ENCODE peak calls at places on chromosome 6, in five cellular contexts. I is WERI-Rb-1; G is tibial nerve; J is body of pancreas; F is CD8-positive, alpha-beta memory T cell. T is an unnamed sample.

GRCh38 chr6:119591235-119591634 is 241.7 kb upstream of the MAN1A1 start:
- DNase-seq in I (no peak), G (no peak), J (no peak), F (no peak), T (no peak)

GRCh38 chr6:154466139-154466538 is 44.3 kb downstream of the CNKSR3 start:
- DNase-seq in I (no peak), G (no peak), J (no peak), F (no peak), T (no peak)

GRCh38 chr6:110547266-110547964 is 71.0 kb upstream of the SLC22A16 start:
- DNase-seq in I (no peak), G (no peak), J (no peak), F (no peak), T (no peak)

GRCh38 chr6:61867635-61868034 is 418.4 kb downstream of the KHDRBS2 start:
- DNase-seq in I (no peak), G (no peak), J (no peak), F (no peak), T (no peak)

GRCh38 chr6:120606743-120607142 is 727.5 kb downstream of the TBC1D32 start:
- DNase-seq in I (no peak), G (no peak), J (no peak), F (no peak), T (no peak)

GRCh38 chr6:75306074-75306473 is 21.5 kb upstream of the TMEM30A start:
- DNase-seq in I (no peak), G (no peak), J (no peak), F (no peak), T (no peak)

GRCh38 chr6:116111552-116112528 is 11.2 kb downstream of the NT5DC1 start:
- DNase-seq in I (peak), G (no peak), J (peak), F (no peak), T (no peak)

GRCh38 chr6:51350308-51350904 is 531.7 kb downstream of the TFAP2B start:
- DNase-seq in I (no peak), G (no peak), J (no peak), F (no peak), T (no peak)

GRCh38 chr6:132763269-132763668 is 5.6 kb upstream of the VNN2 start:
- DNase-seq in I (no peak), G (no peak), J (no peak), F (peak), T (no peak)

GRCh38 chr6:140082867-140083297 is 708.4 kb upstream of the CITED2 start:
- DNase-seq in I (no peak), G (no peak), J (no peak), F (no peak), T (no peak)

GRCh38 chr6:77457720-77458349 is 5.5 kb downstream of the HTR1B start:
- DNase-seq in I (peak), G (peak), J (peak), F (no peak), T (no peak)

GRCh38 chr6:156719720-156720563 is 57.2 kb upstream of the ARID1B start:
- DNase-seq in I (no peak), G (peak), J (peak), F (peak), T (peak)

GRCh38 chr6:156717542-156717941 is 59.6 kb upstream of the ARID1B start:
- DNase-seq in I (no peak), G (no peak), J (no peak), F (no peak), T (no peak)

GRCh38 chr6:156720739-156721714 is 56.2 kb upstream of the ARID1B start:
- DNase-seq in I (peak), G (no peak), J (peak), F (no peak), T (no peak)

GRCh38 chr6:156718647-156719394 is 58.4 kb upstream of the ARID1B start:
- DNase-seq in I (no peak), G (no peak), J (peak), F (no peak), T (no peak)

GRCh38 chr6:156719395-156719719 is 57.8 kb upstream of the ARID1B start:
- DNase-seq in I (no peak), G (no peak), J (no peak), F (no peak), T (no peak)
- H3K27ac ChIP-seq in I (no peak), G (peak), J (peak), F (peak), T (peak)

GRCh38 chr6:41690541-41691330 is 44.7 kb downstream of the TFEB start:
- DNase-seq in I (no peak), G (no peak), J (no peak), F (no peak), T (no peak)

GRCh38 chr6:41692080-41692675 is 43.2 kb downstream of the TFEB start:
- DNase-seq in I (no peak), G (no peak), J (no peak), F (no peak), T (no peak)

GRCh38 chr6:41693281-41693838 is 42.0 kb downstream of the TFEB start:
- DNase-seq in I (no peak), G (no peak), J (no peak), F (no peak), T (peak)

GRCh38 chr6:41692735-41693134 is 42.7 kb downstream of the TFEB start:
- DNase-seq in I (no peak), G (no peak), J (no peak), F (no peak), T (no peak)

DNA sequence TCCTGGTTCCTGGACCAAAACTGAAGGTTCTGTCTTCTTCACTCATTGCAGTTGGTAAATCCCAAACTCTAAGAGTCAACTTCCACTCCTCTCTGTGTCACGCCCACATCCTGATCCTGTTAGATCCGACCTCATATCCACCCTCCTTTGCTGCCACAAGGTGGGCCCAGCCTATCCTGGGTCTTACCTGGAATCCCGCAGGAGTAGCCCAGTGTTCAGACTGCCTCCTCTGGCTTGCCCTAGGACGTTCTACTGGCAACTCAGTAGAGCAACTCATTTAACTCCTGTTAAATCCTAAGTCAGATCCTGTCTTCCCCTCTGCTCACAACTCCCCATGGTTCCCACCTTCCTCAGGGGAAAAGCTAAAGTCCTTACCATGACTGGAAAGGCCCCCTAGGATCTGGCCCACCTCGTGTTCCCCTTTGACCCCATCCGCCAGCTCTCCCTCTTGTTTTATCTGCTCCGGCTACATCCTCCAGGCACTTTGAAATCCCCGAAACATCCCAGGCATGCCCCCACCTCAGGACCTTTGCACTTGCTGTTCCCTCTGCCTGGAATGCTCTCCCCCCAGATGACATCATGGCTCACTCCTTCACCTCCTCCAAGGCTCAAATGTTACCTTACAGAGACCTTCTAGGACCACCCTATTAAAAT is 43.9 kb downstream of the TFEB start:
- DNase-seq in I (no peak), G (no peak), J (no peak), F (no peak), T (no peak)
- H3K27ac ChIP-seq in I (no peak), G (peak), J (no peak), F (no peak), T (peak)

DNA sequence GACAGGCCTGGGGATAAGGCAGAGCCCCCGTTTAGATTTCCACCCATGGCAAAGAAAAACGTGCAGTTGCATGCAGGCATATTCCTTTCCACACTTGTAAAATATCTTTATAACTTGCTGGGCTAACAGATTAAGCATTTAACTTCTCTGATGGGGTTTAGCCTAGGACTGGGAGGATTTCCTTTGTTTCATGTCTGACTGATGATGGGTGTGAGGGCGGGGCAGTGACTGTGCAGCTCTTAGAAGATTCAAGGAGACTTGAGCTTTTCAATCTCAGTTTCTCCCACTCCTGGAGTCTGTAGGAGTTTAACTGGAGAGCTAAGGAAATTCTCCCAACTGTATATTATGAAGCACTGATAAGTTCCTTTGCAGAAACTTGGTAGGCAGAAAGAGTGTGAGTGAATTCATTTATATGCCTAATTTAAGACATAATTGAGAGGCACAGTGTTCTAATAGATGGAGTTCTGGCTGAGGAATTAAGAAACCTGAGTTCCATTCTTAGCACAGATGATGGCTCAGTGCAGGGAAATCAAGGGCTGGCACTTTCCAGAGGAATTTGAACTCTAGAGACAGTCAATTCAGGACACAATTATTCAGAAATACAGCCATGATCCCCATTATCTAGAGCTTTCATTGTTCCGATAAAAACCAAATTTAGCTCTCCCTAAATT is 214.6 kb upstream of the CNR1 start:
- DNase-seq in I (peak), G (no peak), J (no peak), F (no peak), T (no peak)
- H3K27ac ChIP-seq in I (no peak), G (peak), J (no peak), F (no peak), T (no peak)

GRCh38 chr6:24923885-24924401 is 11.8 kb downstream of the RIPOR2 start:
- DNase-seq in I (no peak), G (no peak), J (no peak), F (no peak), T (no peak)
- H3K27ac ChIP-seq in I (no peak), G (no peak), J (no peak), F (no peak), T (no peak)

GRCh38 chr6:33841070-33841469 is 37.3 kb upstream of the MLN start:
- DNase-seq in I (no peak), G (no peak), J (no peak), F (no peak), T (no peak)

GRCh38 chr6:33838979-33839378 is 35.2 kb upstream of the MLN start:
- DNase-seq in I (no peak), G (no peak), J (no peak), F (no peak), T (no peak)

GRCh38 chr6:33841868-33842267 is 38.1 kb upstream of the MLN start:
- DNase-seq in I (no peak), G (no peak), J (no peak), F (no peak), T (no peak)

GRCh38 chr6:33839399-33840063 is 35.7 kb upstream of the MLN start:
- DNase-seq in I (peak), G (no peak), J (no peak), F (no peak), T (no peak)

GRCh38 chr6:33840064-33840926 is 36.5 kb upstream of the MLN start:
- DNase-seq in I (peak), G (no peak), J (no peak), F (no peak), T (no peak)
- H3K27ac ChIP-seq in I (peak), G (no peak), J (no peak), F (peak), T (no peak)

DNA sequence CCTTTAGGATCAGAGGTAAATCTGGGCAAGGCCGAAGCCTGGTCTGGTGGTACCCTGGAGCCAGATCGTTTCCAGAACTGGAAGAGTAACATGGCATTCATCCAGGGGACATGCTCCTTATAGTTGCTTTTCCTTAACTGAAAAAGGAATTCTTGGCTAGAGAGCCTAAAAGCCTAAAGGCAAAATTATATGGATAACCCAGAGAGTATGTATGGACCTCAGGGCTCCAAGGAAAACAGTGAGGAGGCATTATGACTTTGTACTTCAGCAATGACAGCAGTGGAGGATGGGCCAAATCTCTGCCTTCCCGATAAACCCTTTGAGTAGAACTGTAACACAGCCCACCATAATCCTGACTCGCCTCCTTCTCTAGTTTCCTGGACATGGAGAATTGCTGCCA is 29.3 kb downstream of the ARHGAP18 start:
- DNase-seq in I (no peak), G (no peak), J (no peak), F (no peak), T (no peak)
- H3K27ac ChIP-seq in I (no peak), G (peak), J (peak), F (no peak), T (no peak)

DNA sequence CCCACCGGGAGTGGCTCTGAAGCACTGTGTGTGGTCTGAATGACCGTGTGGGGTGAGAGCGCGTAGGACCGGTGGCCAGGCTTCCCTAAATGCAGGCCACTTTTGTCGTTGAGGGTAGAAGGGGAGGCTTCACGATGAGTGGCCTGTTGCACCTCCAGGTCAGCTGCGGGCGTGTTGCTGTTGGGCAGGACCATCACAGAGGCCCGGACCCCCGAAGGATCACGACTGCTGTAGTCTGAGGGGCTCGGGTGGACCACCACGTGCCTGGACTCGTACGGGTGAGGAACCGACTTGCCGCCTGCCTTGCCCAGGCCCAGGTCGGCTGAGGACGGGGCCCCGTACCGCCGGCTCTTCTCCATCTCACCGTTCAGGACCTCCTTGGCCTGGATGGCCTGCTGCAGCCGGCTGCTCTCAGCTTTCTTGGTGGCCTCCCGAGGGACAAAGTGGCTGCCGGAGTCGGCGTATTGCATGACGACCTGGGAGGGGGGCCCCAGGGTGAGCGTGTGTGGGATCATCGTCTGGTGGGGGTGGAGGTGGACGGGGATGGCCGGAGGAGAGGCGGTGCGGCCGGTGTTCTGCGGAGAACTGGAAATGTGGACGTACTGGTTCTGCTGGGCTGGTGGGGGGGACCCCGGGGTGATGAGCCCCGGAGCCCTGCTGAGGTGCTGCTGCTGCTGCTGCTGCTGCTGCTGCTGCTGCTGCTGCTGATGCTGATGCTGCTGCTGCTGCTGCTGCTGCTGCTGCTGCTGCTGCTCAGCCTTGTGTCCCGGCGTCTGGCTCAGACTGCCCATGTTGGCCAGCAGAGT is 88.8 kb downstream of the GMPR start:
- DNase-seq in I (no peak), G (no peak), J (no peak), F (no peak), T (no peak)
- H3K27ac ChIP-seq in I (no peak), G (no peak), J (no peak), F (no peak), T (no peak)